ENCODE peak calls at places on chromosomes 11 and 22, in eight cellular contexts. I is colonic mucosa, V is hepatocyte, R is keratinocyte, W is Peyer's patch, T is upper lobe of right lung, Z is brain microvascular endothelial cell, F is psoas muscle. Y is an unnamed sample.
A peak's percentile ranks its signal among the peaks of the same experiment; 100 is the strongest.

GRCh38 chr11:122954455-122954854 is 27.2 kb downstream of the BSX start:
- DNase-seq in I (no peak), R (no peak), Z (no peak), F (no peak), V (no peak), T (no peak), W (no peak), Y (no peak)

GRCh38 chr11:60974726-60975125 is 3.2 kb downstream of the CD6 start:
- DNase-seq in F (no peak), V (no peak), W (no peak), Z (no peak), R (no peak), T (no peak), I (no peak), Y (no peak)

GRCh38 chr11:126268361-126268707 is 361 bp downstream of the SRPRA start:
- DNase-seq in I (no peak), F (no peak), V (peak; percentile 48), W (no peak), R (no peak), T (peak; percentile 70), Z (no peak), Y (no peak)

GRCh38 chr22:24208012-24208749 is 26.9 kb downstream of the SUSD2 start:
- DNase-seq in T (no peak), F (peak; percentile 55), W (no peak), R (no peak), V (peak; percentile 63), I (no peak), Z (peak; percentile 94), Y (peak; percentile 95)

GRCh38 chr11:7749456-7749855 is 43.2 kb upstream of the OVCH2 start:
- DNase-seq in Z (no peak), R (no peak), I (no peak), V (no peak), T (no peak), F (no peak), W (no peak), Y (no peak)

GRCh38 chr11:65611758-65612603 is 2.0 kb downstream of the MAP3K11 start:
- DNase-seq in V (no peak), W (no peak), R (no peak), T (no peak), I (no peak), Z (peak; percentile 37), F (no peak), Y (no peak)

GRCh38 chr22:49921508-49922278 is 3.3 kb downstream of the CRELD2 start:
- DNase-seq in I (no peak), R (no peak), F (no peak), Z (no peak), V (no peak), T (no peak), W (no peak), Y (no peak)

GRCh38 chr11:20601221-20601914 is 2.0 kb downstream of the SLC6A5 start:
- DNase-seq in V (no peak), Z (no peak), F (no peak), T (no peak), W (no peak), R (no peak), I (no peak), Y (no peak)

GRCh38 chr11:96038046-96038445 is 114.1 kb upstream of the MTMR2 start:
- DNase-seq in I (no peak), T (no peak), V (no peak), Z (no peak), F (no peak), W (no peak), R (no peak), Y (no peak)

GRCh38 chr11:86515297-86516094 is 140.8 kb downstream of the CCDC81 start:
- DNase-seq in I (no peak), T (no peak), V (peak; percentile 60), W (no peak), R (peak; percentile 80), F (no peak), Z (peak; percentile 46), Y (peak; percentile 57)

GRCh38 chr11:119785131-119785530 is 56.1 kb upstream of the NECTIN1 start:
- DNase-seq in V (no peak), Z (no peak), F (no peak), T (no peak), I (no peak), W (no peak), R (no peak), Y (no peak)

GRCh38 chr11:118138839-118139420 is 13.7 kb downstream of the SCN4B start:
- DNase-seq in F (no peak), Z (no peak), V (no peak), T (peak; percentile 50), I (no peak), R (no peak), W (no peak), Y (no peak)

GRCh38 chr11:46330154-46330886 is 16.9 kb upstream of the DGKZ start:
- DNase-seq in F (no peak), Z (no peak), R (no peak), T (no peak), W (no peak), I (no peak), V (no peak), Y (no peak)

GRCh38 chr11:45262900-45263299 is 23.2 kb downstream of the SYT13 start:
- DNase-seq in V (no peak), F (no peak), T (no peak), I (no peak), R (no peak), W (no peak), Z (no peak), Y (no peak)

GRCh38 chr11:11073996-11074395 is 216.1 kb upstream of the ZBED5 start:
- DNase-seq in F (no peak), R (no peak), T (no peak), I (no peak), W (no peak), Z (no peak), V (no peak), Y (no peak)

GRCh38 chr22:37427128-37427710 is at the start of gene ELFN2:
- DNase-seq in I (no peak), T (no peak), R (no peak), V (peak; percentile 51), W (no peak), F (no peak), Z (no peak), Y (no peak)

GRCh38 chr22:36144886-36145541 is 15.5 kb downstream of the APOL3 start:
- DNase-seq in R (no peak), Z (peak; percentile 61), F (peak; percentile 75), T (no peak), W (no peak), I (peak; percentile 40), V (peak; percentile 82), Y (no peak)

GRCh38 chr22:45292675-45293402 is 8.1 kb downstream of the UPK3A start:
- DNase-seq in F (no peak), Z (no peak), V (no peak), T (no peak), W (no peak), I (no peak), R (no peak), Y (no peak)

GRCh38 chr11:79328402-79328801 is 112.4 kb downstream of the TENM4 start:
- DNase-seq in F (no peak), I (no peak), W (no peak), Z (no peak), R (no peak), V (no peak), T (no peak), Y (no peak)
- H3K27me3 ChIP-seq in F (no peaks in the 10 kb centered on the region), I (no peaks in the 10 kb centered on the region), W (no peaks in the 10 kb centered on the region), Z (no peaks in the 10 kb centered on the region), R (no peaks in the 10 kb centered on the region), V (no peaks in the 10 kb centered on the region), T (no peaks in the 10 kb centered on the region), Y (no peaks in the 10 kb centered on the region)

GRCh38 chr22:46387748-46388147 is 52.2 kb downstream of the TRMU start:
- DNase-seq in T (no peak), R (no peak), V (no peak), F (no peak), W (no peak), I (no peak), Z (no peak), Y (no peak)

GRCh38 chr22:46388647-46389046 is 53.1 kb downstream of the TRMU start:
- DNase-seq in V (no peak), R (no peak), F (no peak), I (no peak), Z (no peak), W (no peak), T (no peak), Y (no peak)

GRCh38 chr22:46389081-46389480 is 53.6 kb downstream of the TRMU start:
- DNase-seq in W (no peak), Z (no peak), V (no peak), R (no peak), T (no peak), I (no peak), F (no peak), Y (no peak)

GRCh38 chr22:46382524-46382923 is 47.0 kb downstream of the TRMU start:
- DNase-seq in W (no peak), Z (no peak), F (no peak), I (no peak), V (no peak), T (no peak), R (no peak), Y (no peak)

DNA sequence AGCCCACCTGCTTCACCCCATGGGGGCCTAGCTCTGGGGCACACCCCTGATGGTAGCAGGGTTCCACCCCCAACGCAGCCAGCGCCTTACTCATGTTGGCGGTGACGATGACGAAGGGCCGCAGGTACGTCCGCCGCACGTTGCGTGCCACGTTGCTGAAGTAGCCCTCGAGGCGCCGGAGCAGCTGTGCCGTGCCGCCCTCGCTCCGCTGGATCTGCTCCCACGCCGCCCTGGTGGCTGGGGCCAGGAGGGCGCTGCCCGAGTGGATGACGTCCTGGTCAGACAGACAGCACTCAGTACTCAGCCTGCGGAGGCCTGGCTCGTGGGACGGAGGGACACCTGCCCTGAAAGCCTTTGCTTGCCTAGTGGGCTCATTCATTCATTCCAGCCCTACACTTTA is 50.8 kb downstream of the TRMU start:
- DNase-seq in V (no peak), R (no peak), I (no peak), W (no peak), F (no peak), Z (no peak), T (no peak), Y (no peak)
- TF ChIP-seq CTCF in V (no peak), R (no peak), I (no peak), W (no peak), F (no peak), Z (peak; percentile 30), T (no peak), Y (no peak)

DNA sequence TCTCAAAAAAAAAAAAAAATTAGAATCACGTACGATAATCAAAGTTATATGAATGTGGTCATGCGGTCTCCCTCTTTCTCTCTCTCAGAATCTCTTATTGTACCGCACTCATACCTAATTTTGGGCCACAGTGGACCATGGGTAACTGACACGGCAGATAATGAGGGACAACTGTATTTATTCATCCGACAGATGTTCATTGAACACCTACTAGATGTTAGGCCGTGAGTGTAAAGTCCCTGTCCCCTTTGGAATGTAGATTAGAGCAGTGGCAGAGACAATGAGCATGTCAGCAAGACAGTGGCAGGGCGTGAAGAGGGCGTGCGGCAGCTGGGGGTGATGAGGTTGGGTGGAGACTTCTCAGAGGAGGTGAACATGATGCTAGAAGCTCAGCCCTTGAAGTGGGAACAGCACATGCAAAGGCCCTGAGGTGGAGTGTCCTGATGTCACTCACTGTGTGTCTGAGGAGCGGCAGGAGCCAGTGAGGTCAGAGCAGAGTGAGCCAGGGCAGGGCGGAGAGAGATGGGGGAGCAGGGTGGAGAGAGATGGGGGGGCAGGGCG is 25.1 kb downstream of the CACNA1I start:
- DNase-seq in V (no peak), I (no peak), F (no peak), T (no peak), Z (no peak), R (no peak), W (no peak), Y (no peak)
- H3K4me3 ChIP-seq in V (no peak overlapping the region), I (no peak overlapping the region), F (no peak overlapping the region), T (no peak overlapping the region), Z (no peak overlapping the region), R (no peak overlapping the region), W (no peak overlapping the region), Y (no peak overlapping the region)

GRCh38 chr11:2388431-2389024 is 11.4 kb downstream of the CD81 start:
- DNase-seq in F (no peak), Z (no peak), W (no peak), R (no peak), I (no peak), V (no peak), T (no peak), Y (no peak)
- H3K27me3 ChIP-seq in F (no peaks in the 10 kb centered on the region), Z (no peaks in the 10 kb centered on the region), W (no peaks in the 10 kb centered on the region), R (no peaks in the 10 kb centered on the region), I (no peaks in the 10 kb centered on the region), V (no peaks in the 10 kb centered on the region), T (no peaks in the 10 kb centered on the region), Y (no peaks in the 10 kb centered on the region)

Y was measured in BJ.